ENCODE peak calls at places on chromosomes 2 and 18, in six cellular contexts. One of them, this sample, is unnamed.

GRCh38 chr2:128797937-128798336 is 479.3 kb upstream of the HS6ST1 start:
- DNase-seq in neuronal stem cell: no peak
- DNase-seq in IMR-90: no peak
- DNase-seq in H9: peak
- DNase-seq in H1: no peak
- DNase-seq in mesenchymal stem cell: no peak
- DNase-seq in this sample: no peak

GRCh38 chr2:235908826-235909225 is 259.4 kb downstream of the GBX2 start:
- DNase-seq in neuronal stem cell: no peak
- DNase-seq in IMR-90: no peak
- DNase-seq in H9: no peak
- DNase-seq in H1: no peak
- DNase-seq in mesenchymal stem cell: no peak
- DNase-seq in this sample: no peak

GRCh38 chr2:132477962-132478361 is 61.4 kb downstream of the GPR39 start:
- DNase-seq in neuronal stem cell: no peak
- DNase-seq in IMR-90: peak
- DNase-seq in H9: no peak
- DNase-seq in H1: no peak
- DNase-seq in mesenchymal stem cell: no peak
- DNase-seq in this sample: no peak

GRCh38 chr2:195212586-195212985 is 444.4 kb upstream of the SLC39A10 start:
- DNase-seq in neuronal stem cell: peak
- DNase-seq in IMR-90: no peak
- DNase-seq in H9: no peak
- DNase-seq in H1: no peak
- DNase-seq in mesenchymal stem cell: no peak
- DNase-seq in this sample: no peak

GRCh38 chr2:109409347-109410020 is 204.3 kb downstream of the SEPTIN10 start:
- DNase-seq in neuronal stem cell: no peak
- DNase-seq in IMR-90: no peak
- DNase-seq in H9: no peak
- DNase-seq in H1: no peak
- DNase-seq in mesenchymal stem cell: no peak
- DNase-seq in this sample: no peak

GRCh38 chr2:127064642-127065250 is 42.2 kb downstream of the BIN1 start:
- DNase-seq in neuronal stem cell: peak
- DNase-seq in IMR-90: peak
- DNase-seq in H9: peak
- DNase-seq in H1: peak
- DNase-seq in mesenchymal stem cell: peak
- DNase-seq in this sample: peak

GRCh38 chr2:41782306-41783158 is 265.3 kb upstream of the PKDCC start:
- DNase-seq in neuronal stem cell: peak
- DNase-seq in IMR-90: peak
- DNase-seq in H9: no peak
- DNase-seq in H1: no peak
- DNase-seq in mesenchymal stem cell: peak
- DNase-seq in this sample: peak

GRCh38 chr18:31206787-31207381 is 44.2 kb upstream of the DSC1 start:
- DNase-seq in neuronal stem cell: no peak
- DNase-seq in IMR-90: peak
- DNase-seq in H9: peak
- DNase-seq in H1: peak
- DNase-seq in mesenchymal stem cell: peak
- DNase-seq in this sample: peak

GRCh38 chr2:137802038-137802437 is 162.2 kb upstream of the HNMT start:
- DNase-seq in neuronal stem cell: no peak
- DNase-seq in IMR-90: no peak
- DNase-seq in H9: no peak
- DNase-seq in H1: no peak
- DNase-seq in mesenchymal stem cell: no peak
- DNase-seq in this sample: no peak

GRCh38 chr2:240325654-240326031 is 109.8 kb upstream of the GPC1 start:
- DNase-seq in neuronal stem cell: no peak
- DNase-seq in IMR-90: no peak
- DNase-seq in H9: no peak
- DNase-seq in H1: no peak
- DNase-seq in mesenchymal stem cell: no peak
- DNase-seq in this sample: no peak

GRCh38 chr2:232421189-232421785 is 14.6 kb downstream of the ALPG start:
- DNase-seq in neuronal stem cell: no peak
- DNase-seq in IMR-90: no peak
- DNase-seq in H9: peak
- DNase-seq in H1: peak
- DNase-seq in mesenchymal stem cell: no peak
- DNase-seq in this sample: peak

GRCh38 chr18:54238181-54238936 is 13.9 kb upstream of the MBD2 start:
- DNase-seq in neuronal stem cell: no peak
- DNase-seq in IMR-90: no peak
- DNase-seq in H9: no peak
- DNase-seq in H1: no peak
- DNase-seq in mesenchymal stem cell: no peak
- DNase-seq in this sample: no peak

GRCh38 chr2:222296311-222296736 is 2.5 kb downstream of the PAX3 start:
- DNase-seq in neuronal stem cell: no peak
- DNase-seq in IMR-90: no peak
- DNase-seq in H9: no peak
- DNase-seq in H1: no peak
- DNase-seq in mesenchymal stem cell: no peak
- DNase-seq in this sample: no peak

GRCh38 chr2:144713410-144713809 is 193.5 kb upstream of the ZEB2 start:
- DNase-seq in neuronal stem cell: no peak
- DNase-seq in IMR-90: no peak
- DNase-seq in H9: no peak
- DNase-seq in H1: no peak
- DNase-seq in mesenchymal stem cell: no peak
- DNase-seq in this sample: no peak

GRCh38 chr18:7122376-7122775 is 4.8 kb upstream of the LAMA1 start:
- DNase-seq in neuronal stem cell: no peak
- DNase-seq in IMR-90: no peak
- DNase-seq in H9: no peak
- DNase-seq in H1: no peak
- DNase-seq in mesenchymal stem cell: no peak
- DNase-seq in this sample: no peak

GRCh38 chr18:7116832-7117389 is 686 bp downstream of the LAMA1 start:
- DNase-seq in neuronal stem cell: peak
- DNase-seq in IMR-90: no peak
- DNase-seq in H9: peak
- DNase-seq in H1: no peak
- DNase-seq in mesenchymal stem cell: peak
- DNase-seq in this sample: peak

GRCh38 chr18:7116001-7116831 is 1.4 kb downstream of the LAMA1 start:
- DNase-seq in neuronal stem cell: peak
- DNase-seq in IMR-90: peak
- DNase-seq in H9: peak
- DNase-seq in H1: peak
- DNase-seq in mesenchymal stem cell: peak
- DNase-seq in this sample: peak

GRCh38 chr18:7117390-7118355 is at the start of gene LAMA1:
- DNase-seq in neuronal stem cell: peak
- DNase-seq in IMR-90: peak
- DNase-seq in H9: peak
- DNase-seq in H1: peak
- DNase-seq in mesenchymal stem cell: no peak
- DNase-seq in this sample: no peak
- H3K23ac ChIP-seq in neuronal stem cell: peak
- H3K23ac ChIP-seq in IMR-90: no peak
- H3K23ac ChIP-seq in H9: no peak
- H3K23ac ChIP-seq in H1: no peak
- H3K23ac ChIP-seq in mesenchymal stem cell: no peak
- H3K23ac ChIP-seq in this sample: no peak

DNA sequence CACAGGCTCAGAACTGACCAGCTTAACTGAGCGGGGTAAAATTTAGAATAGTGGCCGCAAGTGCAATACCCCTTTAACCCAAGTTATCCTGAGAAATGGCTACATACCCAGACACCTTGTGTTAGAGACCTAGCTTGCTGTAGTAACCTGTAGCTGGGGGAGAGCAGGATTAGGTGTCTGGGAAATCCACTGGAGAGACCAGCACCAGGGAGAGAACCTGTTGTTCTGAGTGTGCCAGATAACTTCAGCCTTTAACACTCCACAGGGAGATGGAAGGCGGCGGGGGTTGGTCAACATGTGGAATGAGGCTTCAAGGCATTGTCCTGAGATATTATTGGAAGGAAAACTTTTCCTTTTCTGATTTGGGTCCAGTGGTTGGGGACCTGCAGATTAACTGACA is 356.0 kb downstream of the PTPRM start:
- DNase-seq in neuronal stem cell: no peak
- DNase-seq in IMR-90: no peak
- DNase-seq in H9: no peak
- DNase-seq in H1: no peak
- DNase-seq in mesenchymal stem cell: no peak
- DNase-seq in this sample: no peak
- H2AFZ ChIP-seq in neuronal stem cell: no peak
- H2AFZ ChIP-seq in IMR-90: no peak
- H2AFZ ChIP-seq in H9: no peak
- H2AFZ ChIP-seq in H1: no peak
- H2AFZ ChIP-seq in mesenchymal stem cell: no peak
- H2AFZ ChIP-seq in this sample: no peak

GRCh38 chr2:604826-605524 is 72.2 kb downstream of the TMEM18 start:
- DNase-seq in neuronal stem cell: no peak
- DNase-seq in IMR-90: no peak
- DNase-seq in H9: no peak
- DNase-seq in H1: no peak
- DNase-seq in mesenchymal stem cell: no peak
- DNase-seq in this sample: no peak
- H3K23ac ChIP-seq in neuronal stem cell: no peak
- H3K23ac ChIP-seq in IMR-90: no peak
- H3K23ac ChIP-seq in H9: no peak
- H3K23ac ChIP-seq in H1: no peak
- H3K23ac ChIP-seq in mesenchymal stem cell: no peak
- H3K23ac ChIP-seq in this sample: no peak

DNA sequence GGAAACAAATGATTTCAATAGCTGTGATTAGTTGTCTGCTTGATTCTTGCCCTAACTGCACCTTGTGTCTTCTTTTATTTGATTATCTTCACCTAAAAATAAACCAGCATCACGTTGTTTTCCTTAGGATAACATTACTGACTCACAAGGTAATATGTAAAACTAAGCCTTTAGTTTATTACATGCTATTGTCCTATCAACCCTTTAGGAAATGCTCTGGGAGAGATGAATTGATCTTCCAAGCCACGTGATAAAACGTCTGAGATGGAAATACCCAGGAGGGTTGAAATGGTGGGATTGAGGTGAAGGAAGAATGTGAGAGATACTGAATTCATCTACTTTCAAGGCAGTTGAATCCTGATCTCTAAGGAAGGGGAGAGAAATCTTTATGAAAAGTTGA is 34.5 kb upstream of the TMEM178A start:
- DNase-seq in neuronal stem cell: no peak
- DNase-seq in IMR-90: no peak
- DNase-seq in H9: no peak
- DNase-seq in H1: no peak
- DNase-seq in mesenchymal stem cell: no peak
- DNase-seq in this sample: no peak
- H2AFZ ChIP-seq in neuronal stem cell: no peak
- H2AFZ ChIP-seq in IMR-90: no peak
- H2AFZ ChIP-seq in H9: no peak
- H2AFZ ChIP-seq in H1: no peak
- H2AFZ ChIP-seq in mesenchymal stem cell: no peak
- H2AFZ ChIP-seq in this sample: no peak

GRCh38 chr2:74911061-74911460 is 47.4 kb upstream of the POLE4 start:
- DNase-seq in neuronal stem cell: no peak
- DNase-seq in IMR-90: no peak
- DNase-seq in H9: no peak
- DNase-seq in H1: no peak
- DNase-seq in mesenchymal stem cell: no peak
- DNase-seq in this sample: no peak

GRCh38 chr2:74906395-74906794 is 52.0 kb upstream of the POLE4 start:
- DNase-seq in neuronal stem cell: no peak
- DNase-seq in IMR-90: no peak
- DNase-seq in H9: no peak
- DNase-seq in H1: no peak
- DNase-seq in mesenchymal stem cell: no peak
- DNase-seq in this sample: no peak

GRCh38 chr2:74910245-74910644 is 48.2 kb upstream of the POLE4 start:
- DNase-seq in neuronal stem cell: no peak
- DNase-seq in IMR-90: peak
- DNase-seq in H9: no peak
- DNase-seq in H1: no peak
- DNase-seq in mesenchymal stem cell: no peak
- DNase-seq in this sample: no peak

DNA sequence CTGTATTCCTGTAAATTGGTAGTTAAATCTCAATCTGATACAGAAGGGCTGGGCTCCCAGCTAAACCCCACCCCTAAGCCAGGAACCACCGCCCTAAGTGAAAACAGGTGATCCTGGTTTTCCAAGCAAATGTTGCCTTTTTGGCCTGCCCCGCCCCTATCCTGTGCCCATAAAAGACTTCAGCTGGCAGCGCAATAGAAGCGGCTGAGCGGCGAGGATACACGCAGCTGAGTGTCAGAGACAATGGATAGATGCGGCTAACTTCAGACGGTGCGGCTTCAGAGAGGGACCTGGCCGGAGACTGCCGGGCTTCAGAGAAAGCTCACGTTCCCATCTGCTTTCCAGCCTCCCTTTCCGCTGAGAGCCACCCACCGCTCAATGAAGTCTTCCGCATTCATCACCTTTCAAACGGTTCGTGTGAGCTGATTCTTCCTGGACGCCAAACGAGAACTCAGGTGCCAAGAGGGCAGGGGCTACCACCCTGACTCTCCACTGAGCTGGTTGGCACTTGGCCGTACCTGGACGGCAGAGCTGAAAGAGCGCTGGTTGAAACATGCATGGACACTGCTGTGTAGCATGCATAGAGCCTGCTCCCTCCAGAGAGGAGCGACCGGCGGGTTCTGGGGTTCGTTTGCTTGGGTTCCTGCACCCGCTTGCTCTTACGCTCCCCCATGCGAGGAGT is 49.5 kb upstream of the POLE4 start:
- DNase-seq in neuronal stem cell: no peak
- DNase-seq in IMR-90: no peak
- DNase-seq in H9: peak
- DNase-seq in H1: no peak
- DNase-seq in mesenchymal stem cell: no peak
- DNase-seq in this sample: peak
- H3K23ac ChIP-seq in neuronal stem cell: no peak
- H3K23ac ChIP-seq in IMR-90: no peak
- H3K23ac ChIP-seq in H9: no peak
- H3K23ac ChIP-seq in H1: no peak
- H3K23ac ChIP-seq in mesenchymal stem cell: no peak
- H3K23ac ChIP-seq in this sample: no peak

DNA sequence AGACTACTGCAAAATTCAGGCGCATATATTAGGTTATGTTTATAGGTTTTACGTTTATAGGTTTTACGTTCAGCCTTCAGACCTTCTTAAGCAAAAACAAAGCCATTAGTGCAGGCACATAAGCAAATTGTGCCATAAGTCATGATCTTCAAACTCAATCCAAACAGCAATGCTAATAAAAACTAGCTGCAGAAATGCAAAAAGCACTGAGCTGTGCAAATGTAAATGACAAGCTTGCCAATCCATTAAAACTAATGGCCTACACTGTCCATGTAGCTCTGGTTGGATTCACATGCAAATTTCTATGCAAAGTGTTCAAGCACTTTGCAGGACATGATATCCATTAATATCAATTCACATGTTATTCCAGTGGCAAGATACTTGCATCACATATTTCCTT is 50.9 kb downstream of the LRPPRC start:
- DNase-seq in neuronal stem cell: no peak
- DNase-seq in IMR-90: no peak
- DNase-seq in H9: no peak
- DNase-seq in H1: no peak
- DNase-seq in mesenchymal stem cell: no peak
- DNase-seq in this sample: no peak
- H2AFZ ChIP-seq in neuronal stem cell: no peak
- H2AFZ ChIP-seq in IMR-90: no peak
- H2AFZ ChIP-seq in H9: no peak
- H2AFZ ChIP-seq in H1: no peak
- H2AFZ ChIP-seq in mesenchymal stem cell: no peak
- H2AFZ ChIP-seq in this sample: no peak

GRCh38 chr2:228180126-228181097 is 1.1 kb downstream of the SPHKAP start:
- DNase-seq in neuronal stem cell: peak
- DNase-seq in IMR-90: no peak
- DNase-seq in H9: peak
- DNase-seq in H1: no peak
- DNase-seq in mesenchymal stem cell: no peak
- DNase-seq in this sample: no peak
- H3K23ac ChIP-seq in neuronal stem cell: no peak
- H3K23ac ChIP-seq in IMR-90: no peak
- H3K23ac ChIP-seq in H9: no peak
- H3K23ac ChIP-seq in H1: no peak
- H3K23ac ChIP-seq in mesenchymal stem cell: no peak
- H3K23ac ChIP-seq in this sample: no peak